ENCODE peak calls at places on chromosomes 3 and 15, in four cellular contexts. One of them, this sample, is unnamed.

GRCh38 chr15:25333049-25333448 is 105.8 kb downstream of the UBE3A start:
- DNase-seq in NT2/D1: no peak
- DNase-seq in IMR-90: no peak
- DNase-seq in OCI-LY7: no peak
- DNase-seq in this sample: no peak

GRCh38 chr15:63832620-63833245 is 1.0 kb downstream of the HERC1 start:
- DNase-seq in NT2/D1: no peak
- DNase-seq in IMR-90: no peak
- DNase-seq in OCI-LY7: peak; percentile 39
- DNase-seq in this sample: no peak

GRCh38 chr3:59432676-59433075 is 382.9 kb upstream of the CFAP20DC start:
- DNase-seq in OCI-LY7: no peak
- DNase-seq in IMR-90: peak; percentile 24
- DNase-seq in NT2/D1: no peak
- DNase-seq in this sample: no peak

GRCh38 chr3:197478746-197479668 is 76.8 kb downstream of the BDH1 start:
- DNase-seq in OCI-LY7: no peak
- DNase-seq in IMR-90: no peak
- DNase-seq in NT2/D1: no peak
- DNase-seq in this sample: no peak

GRCh38 chr15:74866090-74866489 is 7.1 kb downstream of the SCAMP2 start:
- DNase-seq in OCI-LY7: no peak
- DNase-seq in IMR-90: peak; percentile 85
- DNase-seq in NT2/D1: no peak
- DNase-seq in this sample: no peak

GRCh38 chr3:120396469-120396868 is 47.3 kb upstream of the LRRC58 start:
- DNase-seq in OCI-LY7: no peak
- DNase-seq in NT2/D1: no peak
- DNase-seq in IMR-90: no peak
- DNase-seq in this sample: no peak

GRCh38 chr3:13581485-13582365 is 32.8 kb downstream of the FBLN2 start:
- DNase-seq in OCI-LY7: no peak
- DNase-seq in IMR-90: no peak
- DNase-seq in NT2/D1: no peak
- DNase-seq in this sample: peak; percentile 41

GRCh38 chr15:83158393-83158792 is 49.2 kb downstream of the HDGFL3 start:
- DNase-seq in OCI-LY7: no peak
- DNase-seq in NT2/D1: no peak
- DNase-seq in IMR-90: no peak
- DNase-seq in this sample: no peak

GRCh38 chr3:69129531-69129930 is 7.1 kb upstream of the LMOD3 start:
- DNase-seq in NT2/D1: no peak
- DNase-seq in OCI-LY7: no peak
- DNase-seq in IMR-90: no peak
- DNase-seq in this sample: no peak

GRCh38 chr3:148697311-148698189 is at the start of gene AGTR1:
- DNase-seq in IMR-90: peak; percentile 24
- DNase-seq in NT2/D1: peak; percentile 47
- DNase-seq in OCI-LY7: no peak
- DNase-seq in this sample: peak; percentile 94

GRCh38 chr3:19945405-19946290 is 1.2 kb upstream of the RAB5A start:
- DNase-seq in NT2/D1: no peak
- DNase-seq in OCI-LY7: no peak
- DNase-seq in IMR-90: no peak
- DNase-seq in this sample: peak; percentile 54

GRCh38 chr15:35306361-35306981 is 221.4 kb upstream of the NANOGP8 start:
- DNase-seq in OCI-LY7: no peak
- DNase-seq in IMR-90: peak; percentile 76
- DNase-seq in NT2/D1: no peak
- DNase-seq in this sample: no peak

GRCh38 chr15:66231421-66232266 is 21.9 kb downstream of the MEGF11 start:
- DNase-seq in OCI-LY7: no peak
- DNase-seq in IMR-90: no peak
- DNase-seq in NT2/D1: no peak
- DNase-seq in this sample: no peak

GRCh38 chr3:81419196-81419595 is 342.2 kb downstream of the GBE1 start:
- DNase-seq in NT2/D1: no peak
- DNase-seq in OCI-LY7: peak; percentile 2
- DNase-seq in IMR-90: peak; percentile 22
- DNase-seq in this sample: no peak

GRCh38 chr3:126421573-126422119 is 26.9 kb downstream of the CFAP100 start:
- DNase-seq in OCI-LY7: no peak
- DNase-seq in NT2/D1: no peak
- DNase-seq in IMR-90: no peak
- DNase-seq in this sample: peak; percentile 42

GRCh38 chr3:139106013-139106932 is 61.6 kb upstream of the PRR23C start:
- DNase-seq in NT2/D1: no peak
- DNase-seq in IMR-90: no peak
- DNase-seq in OCI-LY7: no peak
- DNase-seq in this sample: no peak

GRCh38 chr3:66671348-66671747 is 170.5 kb upstream of the LRIG1 start:
- DNase-seq in OCI-LY7: no peak
- DNase-seq in NT2/D1: no peak
- DNase-seq in IMR-90: no peak
- DNase-seq in this sample: no peak

GRCh38 chr3:151268267-151269235 is 9.8 kb downstream of the P2RY14 start:
- DNase-seq in OCI-LY7: no peak
- DNase-seq in IMR-90: peak; percentile 28
- DNase-seq in NT2/D1: no peak
- DNase-seq in this sample: no peak

GRCh38 chr3:37123292-37123691 is 51.1 kb downstream of the LRRFIP2 start:
- DNase-seq in NT2/D1: no peak
- DNase-seq in IMR-90: no peak
- DNase-seq in OCI-LY7: no peak
- DNase-seq in this sample: no peak

DNA sequence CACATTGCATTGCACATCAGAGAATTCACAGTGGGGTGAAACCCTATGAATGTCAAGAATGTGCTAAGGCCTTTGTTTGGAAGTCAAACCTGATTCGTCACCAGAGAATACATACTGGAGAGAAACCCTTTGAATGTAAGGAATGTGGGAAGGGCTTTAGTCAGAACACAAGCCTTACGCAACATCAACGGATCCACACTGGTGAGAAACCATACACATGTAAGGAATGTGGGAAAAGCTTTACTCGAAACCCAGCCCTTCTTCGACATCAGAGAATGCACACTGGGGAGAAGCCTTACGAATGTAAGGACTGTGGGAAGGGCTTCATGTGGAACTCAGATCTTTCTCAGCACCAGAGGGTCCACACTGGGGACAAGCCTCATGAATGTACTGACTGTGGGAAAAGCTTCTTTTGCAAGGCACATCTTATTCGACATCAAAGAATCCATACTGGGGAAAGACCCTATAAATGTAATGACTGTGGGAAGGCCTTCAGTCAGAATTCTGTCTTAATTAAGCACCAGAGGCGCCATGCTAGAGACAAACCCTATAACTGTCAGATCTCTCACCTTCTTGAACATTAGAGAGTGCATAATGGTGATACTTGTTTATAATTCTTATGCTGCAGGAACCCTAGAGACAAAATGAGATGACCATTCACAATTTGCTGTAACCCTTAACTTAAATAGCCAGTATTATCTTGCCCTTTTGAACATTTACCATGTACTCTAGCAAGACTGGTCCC is 9.0 kb downstream of the ZNF662 start:
- DNase-seq in OCI-LY7: no peak
- DNase-seq in IMR-90: no peak
- DNase-seq in NT2/D1: no peak
- DNase-seq in this sample: no peak
- H3K4me3 ChIP-seq in OCI-LY7: no peak overlapping the region
- H3K4me3 ChIP-seq in IMR-90: no peak overlapping the region
- H3K4me3 ChIP-seq in NT2/D1: no peak overlapping the region
- H3K4me3 ChIP-seq in this sample: peak overlapping the region; percentile 8

DNA sequence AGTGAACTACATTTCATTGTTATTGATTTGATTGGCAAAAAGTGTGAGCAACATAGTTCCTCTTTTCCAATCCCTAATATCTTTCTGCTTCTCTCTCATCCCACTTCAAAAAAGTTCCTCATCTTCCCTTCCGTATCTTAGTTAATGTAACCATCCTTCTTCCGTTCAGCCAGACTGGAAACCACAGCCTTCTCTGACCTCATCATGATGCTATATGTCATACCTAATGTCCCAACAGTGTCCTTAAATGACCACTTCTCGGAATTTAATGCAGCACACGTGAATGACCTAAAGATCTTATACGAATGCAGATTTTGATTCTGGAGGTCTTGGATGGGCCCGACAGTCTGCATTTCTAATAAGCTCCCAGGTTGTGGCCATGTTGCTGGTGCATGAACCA is 320.3 kb upstream of the SATB1 start:
- DNase-seq in IMR-90: no peak
- DNase-seq in OCI-LY7: no peak
- DNase-seq in NT2/D1: no peak
- DNase-seq in this sample: no peak
- H3K4me1 ChIP-seq in IMR-90: no peaks in the 10 kb centered on the region
- H3K4me1 ChIP-seq in OCI-LY7: peaks cover 100% of the 10 kb centered on the region
- H3K4me1 ChIP-seq in NT2/D1: no peaks in the 10 kb centered on the region
- H3K4me1 ChIP-seq in this sample: no peaks in the 10 kb centered on the region

DNA sequence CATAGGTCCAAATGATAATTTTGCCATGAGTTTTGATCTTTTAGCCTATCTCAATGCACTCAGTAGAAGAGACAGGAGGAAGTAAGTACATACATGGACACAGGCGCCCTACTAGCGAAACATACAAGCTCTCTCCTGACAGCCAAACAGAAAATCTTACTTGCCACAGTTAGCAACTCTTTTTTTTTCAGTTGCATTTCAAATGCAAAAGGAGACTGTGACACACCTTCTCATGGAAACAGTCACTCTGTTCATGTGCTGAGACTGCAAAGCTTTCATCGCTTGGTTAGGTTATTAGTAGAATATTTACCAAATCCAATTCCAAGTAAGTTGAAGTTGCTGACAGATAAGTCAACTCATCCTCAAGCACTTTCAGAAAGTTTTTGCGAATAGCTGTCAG is 223.4 kb downstream of the FOXP1 start:
- DNase-seq in NT2/D1: no peak
- DNase-seq in OCI-LY7: no peak
- DNase-seq in IMR-90: no peak
- DNase-seq in this sample: no peak
- H3K4me3 ChIP-seq in NT2/D1: no peak overlapping the region
- H3K4me3 ChIP-seq in OCI-LY7: no peak overlapping the region
- H3K4me3 ChIP-seq in IMR-90: no peak overlapping the region
- H3K4me3 ChIP-seq in this sample: no peak overlapping the region

GRCh38 chr15:43168192-43169107 is 16.8 kb upstream of the CCNDBP1 start:
- DNase-seq in OCI-LY7: no peak
- DNase-seq in NT2/D1: no peak
- DNase-seq in IMR-90: peak; percentile 81
- DNase-seq in this sample: peak; percentile 36

GRCh38 chr15:43165801-43166325 is 19.3 kb upstream of the CCNDBP1 start:
- DNase-seq in IMR-90: no peak
- DNase-seq in NT2/D1: no peak
- DNase-seq in OCI-LY7: no peak
- DNase-seq in this sample: no peak

DNA sequence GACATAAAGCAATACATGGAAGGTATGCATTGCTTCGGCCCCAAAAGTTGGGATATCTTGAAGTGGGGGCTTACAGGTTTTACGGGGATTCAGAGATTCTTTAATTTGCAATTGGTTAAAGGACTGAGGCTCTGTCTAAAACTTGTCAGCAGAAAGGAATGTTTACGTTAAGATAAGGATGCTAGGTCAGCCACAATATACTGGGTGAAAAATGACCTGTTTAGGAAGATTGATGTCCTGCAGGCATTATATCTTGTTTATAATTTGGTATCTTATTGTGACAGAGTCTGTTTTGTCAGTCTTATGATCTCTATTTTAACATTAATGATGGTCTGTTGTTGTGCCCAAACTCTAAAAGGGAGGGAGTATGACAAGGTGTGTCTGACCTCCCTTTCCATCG is 15.3 kb upstream of the CCNDBP1 start:
- DNase-seq in IMR-90: peak; percentile 22
- DNase-seq in OCI-LY7: no peak
- DNase-seq in NT2/D1: no peak
- DNase-seq in this sample: no peak
- H3K4me1 ChIP-seq in IMR-90: peaks cover 6% of the 10 kb centered on the region
- H3K4me1 ChIP-seq in OCI-LY7: no peaks in the 10 kb centered on the region
- H3K4me1 ChIP-seq in NT2/D1: no peaks in the 10 kb centered on the region
- H3K4me1 ChIP-seq in this sample: no peaks in the 10 kb centered on the region

GRCh38 chr15:90058308-90058707 is 44.0 kb downstream of the IDH2 start:
- DNase-seq in OCI-LY7: no peak
- DNase-seq in IMR-90: no peak
- DNase-seq in NT2/D1: no peak
- DNase-seq in this sample: no peak

GRCh38 chr15:90055182-90055581 is 47.1 kb downstream of the IDH2 start:
- DNase-seq in NT2/D1: no peak
- DNase-seq in OCI-LY7: no peak
- DNase-seq in IMR-90: no peak
- DNase-seq in this sample: no peak

GRCh38 chr15:90049666-90050604 is 48.8 kb downstream of the ZNF710 start:
- DNase-seq in NT2/D1: no peak
- DNase-seq in OCI-LY7: no peak
- DNase-seq in IMR-90: no peak
- DNase-seq in this sample: peak; percentile 41

GRCh38 chr15:90053685-90054466 is 48.4 kb downstream of the IDH2 start:
- DNase-seq in IMR-90: no peak
- DNase-seq in NT2/D1: no peak
- DNase-seq in OCI-LY7: no peak
- DNase-seq in this sample: no peak

GRCh38 chr15:90054618-90055097 is 47.6 kb downstream of the IDH2 start:
- DNase-seq in IMR-90: no peak
- DNase-seq in OCI-LY7: no peak
- DNase-seq in NT2/D1: no peak
- DNase-seq in this sample: no peak
- H3K4me3 ChIP-seq in IMR-90: no peak overlapping the region
- H3K4me3 ChIP-seq in OCI-LY7: no peak overlapping the region
- H3K4me3 ChIP-seq in NT2/D1: no peak overlapping the region
- H3K4me3 ChIP-seq in this sample: no peak overlapping the region

This sample was measured in endodermal cell.